ENCODE peak calls at places on chromosome 9, in seven cellular contexts. F is CD4-positive, alpha-beta memory T cell; S is CD4-positive, CD25-positive, alpha-beta regulatory T cell; Q is keratinocyte; H is right cardiac atrium; C is upper lobe of right lung; E is HCT116. I is an unnamed sample.

GRCh38 chr9:126986506-126986951 is 71.9 kb downstream of the RALGPS1 start:
- DNase-seq in F (no peak), Q (peak), S (peak), C (no peak), E (peak), H (no peak), I (no peak)

GRCh38 chr9:121604242-121604641 is 47.2 kb upstream of the DAB2IP start:
- DNase-seq in H (no peak), S (peak), F (no peak), E (no peak), C (no peak), Q (no peak), I (no peak)

GRCh38 chr9:113328045-113328782 is 11.9 kb downstream of the WDR31 start:
- DNase-seq in S (no peak), Q (no peak), E (no peak), F (no peak), C (no peak), H (no peak), I (no peak)

GRCh38 chr9:2857564-2858198 is 13.8 kb upstream of the PUM3 start:
- DNase-seq in S (peak), C (no peak), F (peak), H (peak), Q (no peak), E (peak), I (peak)

GRCh38 chr9:26324787-26325186 is 567.8 kb downstream of the CAAP1 start:
- DNase-seq in H (no peak), S (no peak), E (no peak), C (no peak), F (no peak), Q (no peak), I (no peak)

GRCh38 chr9:34580358-34580757 is 9.2 kb downstream of the CNTFR start:
- DNase-seq in H (no peak), F (no peak), Q (no peak), E (no peak), C (no peak), S (no peak), I (peak)

GRCh38 chr9:138022121-138022741 is 144.6 kb downstream of the CACNA1B start:
- DNase-seq in H (no peak), E (peak), Q (no peak), C (peak), F (peak), S (peak), I (no peak)

GRCh38 chr9:3282365-3282764 is 243.4 kb downstream of the RFX3 start:
- DNase-seq in S (no peak), E (no peak), Q (no peak), H (no peak), F (no peak), C (no peak), I (no peak)

GRCh38 chr9:136576269-136576626 is 30.4 kb upstream of the NOTCH1 start:
- DNase-seq in H (peak), E (no peak), F (no peak), Q (no peak), S (no peak), C (peak), I (no peak)

GRCh38 chr9:100933656-100934055 is 94.9 kb upstream of the PLPPR1 start:
- DNase-seq in Q (no peak), S (no peak), F (no peak), E (no peak), C (no peak), H (no peak), I (no peak)

GRCh38 chr9:88980732-88981336 is 10.4 kb upstream of the S1PR3 start:
- DNase-seq in H (no peak), S (no peak), C (no peak), F (no peak), E (no peak), Q (no peak), I (no peak)

GRCh38 chr9:88976888-88977257 is 14.4 kb upstream of the S1PR3 start:
- DNase-seq in F (no peak), S (no peak), C (no peak), E (no peak), Q (no peak), H (no peak), I (no peak)

GRCh38 chr9:88979021-88979420 is 12.2 kb upstream of the S1PR3 start:
- DNase-seq in Q (no peak), F (no peak), E (no peak), H (no peak), C (no peak), S (no peak), I (no peak)

GRCh38 chr9:88978034-88978433 is 13.2 kb upstream of the S1PR3 start:
- DNase-seq in C (no peak), F (no peak), E (no peak), Q (no peak), S (no peak), H (no peak), I (no peak)

DNA sequence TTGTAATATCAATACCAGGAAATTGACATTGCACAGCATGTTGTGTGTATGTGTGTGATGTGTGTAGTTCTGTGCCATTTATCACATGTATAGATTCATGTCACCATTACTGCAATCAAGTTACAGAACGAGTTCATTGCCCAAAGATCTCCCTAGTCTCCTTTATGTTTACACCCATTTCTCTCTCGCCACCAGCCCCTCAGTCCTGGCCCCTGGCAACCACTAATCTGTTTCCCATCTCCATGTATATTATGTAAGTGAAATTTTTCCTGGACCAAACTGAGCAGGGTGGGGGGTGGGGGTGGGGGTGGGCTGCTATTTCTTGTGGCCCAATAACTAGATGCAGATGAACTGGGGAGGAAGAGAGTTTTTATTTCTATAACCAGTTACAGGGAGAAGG is 11.5 kb upstream of the S1PR3 start:
- DNase-seq in E (no peak), F (no peak), C (no peak), S (no peak), H (no peak), Q (no peak), I (no peak)
- H3K27ac ChIP-seq in E (no peak), F (no peak), C (no peak), S (no peak), H (no peak), Q (no peak), I (no peak)

GRCh38 chr9:115883467-115884329 is 269.9 kb upstream of the PAPPA start:
- DNase-seq in F (no peak), Q (peak), E (peak), H (no peak), S (peak), C (no peak), I (no peak)
- H3K27ac ChIP-seq in F (no peak), Q (no peak), E (no peak), H (no peak), S (no peak), C (no peak), I (no peak)

DNA sequence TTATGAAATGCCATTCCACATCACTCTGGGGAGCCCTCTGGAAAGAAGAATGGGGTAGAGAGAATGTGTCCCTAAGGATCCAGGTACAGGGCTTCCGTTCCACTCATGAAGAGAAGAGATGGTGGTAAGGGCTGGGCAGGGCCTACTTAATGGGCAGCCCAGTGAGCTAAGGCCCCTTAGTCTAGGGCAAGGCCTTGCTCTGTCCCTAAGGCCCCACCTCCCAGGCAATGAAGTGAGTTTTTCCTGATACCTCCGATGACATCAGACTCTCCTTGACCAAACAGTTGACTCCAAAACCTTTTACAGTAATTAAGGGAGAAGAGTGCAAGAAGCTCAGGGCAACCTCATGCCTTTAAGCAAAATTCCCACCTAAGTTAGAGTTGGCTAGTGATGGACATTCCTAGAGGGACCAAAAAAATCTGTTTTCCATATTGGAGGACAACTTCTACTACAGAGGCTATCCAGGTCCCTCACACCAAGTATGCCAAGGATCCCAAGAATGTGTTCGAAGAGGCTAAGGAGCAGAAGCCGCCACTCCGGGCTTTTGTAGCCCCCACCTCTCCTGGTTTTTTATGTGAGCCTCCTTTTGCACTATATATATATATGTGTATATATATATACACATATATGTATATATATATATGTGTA is 5.9 kb downstream of the KLF9 start:
- DNase-seq in C (no peak), S (no peak), F (no peak), H (no peak), E (no peak), Q (no peak), I (no peak)
- H3K27ac ChIP-seq in C (no peak), S (no peak), F (no peak), H (peak), E (no peak), Q (no peak), I (peak)

DNA sequence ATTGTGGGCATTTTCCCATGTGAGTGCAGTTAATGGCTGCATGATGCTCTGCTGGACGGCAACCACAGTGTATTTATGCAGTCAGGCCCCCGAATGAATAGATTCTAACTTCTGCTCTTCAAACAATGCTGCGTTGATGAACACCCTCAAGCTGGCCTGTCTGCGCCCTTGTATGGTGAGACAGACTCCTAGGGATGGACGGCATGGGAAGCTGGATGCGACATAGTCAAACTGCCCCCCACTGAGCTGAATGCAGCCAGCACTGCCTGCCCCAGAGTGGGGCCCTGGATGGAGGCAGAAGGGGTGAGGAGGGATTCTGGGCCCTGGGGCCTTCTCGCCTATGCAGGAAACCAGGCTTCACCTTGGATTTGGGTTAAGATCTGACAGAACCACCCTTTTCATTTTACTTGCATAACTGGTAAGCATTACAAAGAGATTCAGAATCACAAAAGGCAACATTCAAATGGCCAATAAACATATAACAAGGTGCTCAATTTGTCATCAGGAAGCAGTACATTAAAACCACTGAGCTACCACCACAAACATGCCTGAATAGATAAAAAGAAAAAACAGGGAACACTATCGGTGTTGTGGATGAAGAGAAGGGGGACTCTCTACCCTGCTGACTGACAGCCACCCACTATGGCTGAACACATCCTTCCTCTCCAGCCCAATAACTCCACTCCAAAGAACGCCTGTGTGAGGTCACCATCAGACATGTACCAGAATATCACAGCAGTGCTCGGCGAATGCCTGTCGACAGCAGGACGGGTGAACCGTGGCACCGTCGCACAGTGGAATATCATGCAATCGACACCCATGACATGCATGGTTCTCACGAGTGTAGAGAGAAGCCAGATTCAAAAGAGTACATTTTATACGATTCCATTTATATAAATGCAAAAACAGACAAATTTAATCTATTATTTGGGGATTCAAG is 79.1 kb downstream of the RAPGEF1 start:
- DNase-seq in C (no peak), F (no peak), H (no peak), Q (no peak), S (no peak), E (no peak), I (no peak)
- H3K27ac ChIP-seq in C (no peak), F (no peak), H (no peak), Q (no peak), S (no peak), E (no peak), I (no peak)

GRCh38 chr9:130593020-130593419 is 13.6 kb downstream of the FUBP3 start:
- DNase-seq in F (no peak), H (no peak), S (no peak), C (no peak), Q (no peak), E (no peak), I (no peak)

GRCh38 chr9:130597228-130597627 is 17.9 kb downstream of the FUBP3 start:
- DNase-seq in E (no peak), C (no peak), S (no peak), F (no peak), H (no peak), Q (no peak), I (no peak)

GRCh38 chr9:130601100-130601499 is 21.7 kb downstream of the FUBP3 start:
- DNase-seq in S (no peak), Q (no peak), C (no peak), F (no peak), E (no peak), H (no peak), I (no peak)

GRCh38 chr9:130599625-130600024 is 20.2 kb downstream of the FUBP3 start:
- DNase-seq in F (no peak), H (no peak), E (no peak), C (no peak), S (no peak), Q (no peak), I (no peak)

GRCh38 chr9:130598188-130598587 is 18.8 kb downstream of the FUBP3 start:
- DNase-seq in E (no peak), S (no peak), Q (no peak), F (no peak), C (no peak), H (no peak), I (no peak)
- H3K27ac ChIP-seq in E (no peak), S (no peak), Q (no peak), F (no peak), C (no peak), H (no peak), I (no peak)